ENCODE peak calls at places on chromosomes 11 and 22, in seven cellular contexts. A, F, Z, U, P, J and M are unnamed samples.
A peak's percentile ranks its signal among the peaks of the same experiment; 100 is the strongest.

GRCh38 chr11:721913-722811 is 16.1 kb downstream of the EPS8L2 start:
- DNase-seq in P (no peak), A (peak; percentile 50), Z (no peak), U (no peak), J (no peak), F (peak; percentile 94), M (no peak)

GRCh38 chr11:73453562-73453961 is 77.4 kb downstream of the RELT start:
- DNase-seq in Z (no peak), A (no peak), F (no peak), J (no peak), P (no peak), U (no peak), M (no peak)

GRCh38 chr11:1938343-1939005 is 8.7 kb upstream of the MRPL23 start:
- DNase-seq in Z (no peak), U (peak; percentile 3), P (no peak), A (peak; percentile 10), J (no peak), F (peak; percentile 67), M (no peak)

GRCh38 chr22:29617922-29618629 is 14.6 kb downstream of the NF2 start:
- DNase-seq in Z (peak; percentile 86), P (no peak), J (peak; percentile 80), U (no peak), A (no peak), F (no peak), M (no peak)

GRCh38 chr22:30694171-30694637 is 470 bp upstream of the OSBP2 start:
- DNase-seq in U (peak; percentile 79), A (peak; percentile 72), Z (peak; percentile 21), P (no peak), J (peak; percentile 21), F (peak; percentile 83), M (peak; percentile 63)

GRCh38 chr11:69232821-69233760 is 60.9 kb upstream of the MYEOV start:
- DNase-seq in Z (no peak), P (no peak), A (no peak), U (no peak), F (no peak), J (no peak), M (no peak)

GRCh38 chr11:13699870-13700269 is 31.4 kb downstream of the FAR1 start:
- DNase-seq in U (no peak), P (no peak), Z (no peak), F (no peak), A (no peak), J (no peak), M (no peak)

GRCh38 chr11:2214527-2215229 is 43.1 kb upstream of the TH start:
- DNase-seq in J (no peak), P (no peak), F (peak; percentile 51), Z (no peak), A (peak; percentile 19), U (no peak), M (no peak)

GRCh38 chr11:61972796-61973602 is 5.6 kb upstream of the FTH1 start:
- DNase-seq in U (peak; percentile 59), A (peak; percentile 30), P (no peak), F (peak; percentile 71), Z (no peak), J (peak; percentile 99), M (no peak)

GRCh38 chr11:65558002-65558784 is at the start of gene LTBP3:
- DNase-seq in A (peak; percentile 82), F (peak; percentile 89), P (no peak), Z (peak; percentile 82), U (peak; percentile 82), J (peak; percentile 77), M (peak; percentile 64)

GRCh38 chr11:62340269-62340901 is 3.1 kb downstream of the ASRGL1 start:
- DNase-seq in Z (peak; percentile 36), P (no peak), U (peak; percentile 54), A (peak; percentile 51), J (peak; percentile 16), F (peak; percentile 81), M (peak; percentile 30)

GRCh38 chr11:120229451-120230424 is 10.2 kb upstream of the POU2F3 start:
- DNase-seq in Z (peak; percentile 16), A (no peak), P (no peak), U (no peak), F (no peak), J (no peak), M (peak; percentile 20)

GRCh38 chr11:35553021-35553420 is 27.6 kb upstream of the PAMR1 start:
- DNase-seq in P (no peak), Z (no peak), U (no peak), A (no peak), F (no peak), J (no peak), M (no peak)

GRCh38 chr11:35553831-35554230 is 28.4 kb upstream of the PAMR1 start:
- DNase-seq in U (no peak), F (no peak), J (no peak), P (no peak), A (no peak), Z (peak; percentile 96), M (peak; percentile 2)

GRCh38 chr11:35558468-35558867 is 33.1 kb upstream of the PAMR1 start:
- DNase-seq in J (no peak), Z (peak; percentile 50), A (no peak), P (no peak), F (no peak), U (no peak), M (no peak)

GRCh38 chr11:35555238-35555887 is 29.9 kb upstream of the PAMR1 start:
- DNase-seq in U (no peak), P (no peak), F (no peak), Z (peak; percentile 35), J (no peak), A (no peak), M (no peak)

GRCh38 chr11:35554491-35555237 is 29.2 kb upstream of the PAMR1 start:
- DNase-seq in P (no peak), J (no peak), U (no peak), Z (peak; percentile 23), F (no peak), A (no peak), M (peak; percentile 13)
- TF ChIP-seq CTCF in P (no peak), J (peak; percentile 52), U (no peak), Z (peak; percentile 39), F (no peak), A (no peak), M (peak; percentile 10)

GRCh38 chr22:27788889-27789288 is 12.7 kb downstream of the MN1 start:
- DNase-seq in Z (peak; percentile 72), J (no peak), F (no peak), A (no peak), U (no peak), P (no peak), M (no peak)
- H3K27ac ChIP-seq in Z (no peak overlapping the region), J (no peak overlapping the region), F (no peak overlapping the region), A (no peak overlapping the region), U (no peak overlapping the region), P (no peak overlapping the region), M (no peak overlapping the region)

DNA sequence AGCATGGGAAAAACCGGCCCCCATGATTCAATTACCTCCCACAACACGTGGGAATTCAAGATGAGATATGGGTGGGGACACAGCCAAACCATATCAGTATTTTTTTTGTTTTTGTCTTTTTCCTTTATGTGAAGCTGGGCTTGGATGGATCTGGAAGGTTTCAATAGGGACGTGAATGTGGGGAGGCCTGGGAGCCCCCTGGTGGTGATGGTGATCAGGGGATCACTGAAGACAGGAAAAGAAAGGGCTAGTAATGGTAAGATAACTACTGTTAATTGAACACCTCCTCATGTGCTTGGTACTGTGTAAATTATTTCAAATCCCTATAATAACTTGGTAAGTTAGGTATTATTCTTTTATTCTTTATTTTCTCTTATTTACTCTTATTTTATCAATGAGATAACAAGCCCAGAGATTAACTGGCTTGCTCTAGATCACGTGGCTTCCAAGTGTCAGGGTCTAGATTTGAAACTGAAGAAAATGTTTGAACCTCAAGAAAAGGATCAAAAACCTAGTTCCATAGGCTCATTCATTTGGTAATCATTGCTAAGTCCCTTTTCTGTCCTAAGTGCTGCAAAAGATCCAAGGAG is 364.2 kb downstream of the TENM4 start:
- DNase-seq in F (no peak), A (peak; percentile 67), U (peak; percentile 50), P (no peak), J (peak; percentile 10), Z (no peak), M (peak; percentile 31)
- TF ChIP-seq CTCF in F (peak; percentile 66), A (peak; percentile 85), U (peak; percentile 43), P (peak; percentile 50), J (peak; percentile 52), Z (peak; percentile 53), M (peak; percentile 32)

DNA sequence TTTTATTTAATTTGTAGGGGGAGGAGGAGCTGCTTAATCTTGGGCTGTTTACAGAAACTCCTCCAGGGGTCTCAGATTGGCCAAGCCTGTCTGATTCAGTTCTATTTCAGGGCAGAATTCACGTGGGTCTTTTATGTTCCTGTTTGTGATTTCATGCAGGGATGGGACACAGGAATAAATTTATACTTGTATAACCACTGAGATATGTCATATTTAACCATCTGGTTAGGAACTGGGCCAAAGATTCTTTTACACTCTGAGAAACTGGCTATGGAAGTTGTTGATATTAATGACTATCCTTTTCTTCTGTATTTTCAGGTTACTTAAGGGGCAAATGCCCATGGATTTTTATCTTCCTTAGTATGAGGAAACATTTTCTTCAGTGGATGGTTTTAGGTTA is 132.6 kb upstream of the ANO3 start:
- DNase-seq in J (no peak), F (no peak), U (no peak), Z (peak; percentile 59), A (no peak), P (no peak), M (no peak)
- H3K27ac ChIP-seq in J (no peak overlapping the region), F (no peak overlapping the region), U (no peak overlapping the region), Z (no peak overlapping the region), A (no peak overlapping the region), P (no peak overlapping the region), M (no peak overlapping the region)

GRCh38 chr11:126636911-126637799 is 281.7 kb downstream of the ST3GAL4 start:
- DNase-seq in U (no peak), Z (peak; percentile 90), J (peak; percentile 34), F (no peak), P (no peak), A (no peak), M (peak; percentile 6)

GRCh38 chr11:126635511-126635910 is 280.0 kb downstream of the ST3GAL4 start:
- DNase-seq in A (no peak), P (no peak), J (no peak), Z (no peak), U (no peak), F (no peak), M (no peak)

GRCh38 chr11:126637800-126638175 is 282.3 kb downstream of the ST3GAL4 start:
- DNase-seq in J (no peak), Z (peak; percentile 97), P (no peak), A (no peak), F (no peak), U (no peak), M (no peak)

GRCh38 chr11:126631399-126631798 is 275.9 kb downstream of the ST3GAL4 start:
- DNase-seq in U (no peak), P (no peak), J (no peak), A (no peak), Z (no peak), F (no peak), M (no peak)

GRCh38 chr11:126634963-126635362 is 279.5 kb downstream of the ST3GAL4 start:
- DNase-seq in F (no peak), U (no peak), A (no peak), Z (no peak), J (no peak), P (no peak), M (no peak)
- TF ChIP-seq CTCF in F (no peak), U (no peak), A (no peak), Z (no peak), J (no peak), P (no peak), M (no peak)

GRCh38 chr22:25483931-25484330 is 80.5 kb upstream of the GRK3 start:
- DNase-seq in F (no peak), A (no peak), Z (no peak), U (no peak), P (no peak), J (no peak), M (no peak)
- H3K27ac ChIP-seq in F (no peak overlapping the region), A (no peak overlapping the region), Z (no peak overlapping the region), U (peak overlapping the region; percentile 57), P (no peak overlapping the region), J (no peak overlapping the region), M (no peak overlapping the region)